ENCODE peak calls at places on chromosomes 5 and 9, in six cellular contexts. One of them, this sample, is unnamed. For H3K4me1, the result is how much of the 10 kb centered on the place peaks cover.

GRCh38 chr5:138953370-138954256 is 78.5 kb upstream of the LRRTM2 start:
- DNase-seq in heart right ventricle: peak
- DNase-seq in MM.1S: peak
- DNase-seq in A549: no peak
- DNase-seq in psoas muscle: peak
- DNase-seq in lung: peak
- DNase-seq in this sample: peak

GRCh38 chr5:15031180-15031579 is 159.6 kb upstream of the ANKH start:
- DNase-seq in heart right ventricle: peak
- DNase-seq in MM.1S: no peak
- DNase-seq in A549: no peak
- DNase-seq in psoas muscle: no peak
- DNase-seq in lung: no peak
- DNase-seq in this sample: no peak

GRCh38 chr9:14173730-14174129 is 140.2 kb downstream of the NFIB start:
- DNase-seq in heart right ventricle: no peak
- DNase-seq in MM.1S: no peak
- DNase-seq in A549: no peak
- DNase-seq in psoas muscle: no peak
- DNase-seq in lung: no peak
- DNase-seq in this sample: no peak

GRCh38 chr9:10274983-10275382 is 337.8 kb downstream of the PTPRD start:
- DNase-seq in heart right ventricle: no peak
- DNase-seq in MM.1S: no peak
- DNase-seq in A549: no peak
- DNase-seq in psoas muscle: no peak
- DNase-seq in lung: no peak
- DNase-seq in this sample: no peak

GRCh38 chr5:132446621-132447020 is 44.0 kb downstream of the IRF1 start:
- DNase-seq in heart right ventricle: peak
- DNase-seq in MM.1S: no peak
- DNase-seq in A549: no peak
- DNase-seq in psoas muscle: peak
- DNase-seq in lung: no peak
- DNase-seq in this sample: no peak

GRCh38 chr5:162654661-162655406 is 587.3 kb downstream of the GABRG2 start:
- DNase-seq in heart right ventricle: no peak
- DNase-seq in MM.1S: no peak
- DNase-seq in A549: no peak
- DNase-seq in psoas muscle: no peak
- DNase-seq in lung: no peak
- DNase-seq in this sample: no peak

GRCh38 chr5:5231576-5231975 is 91.4 kb downstream of the ADAMTS16 start:
- DNase-seq in heart right ventricle: no peak
- DNase-seq in MM.1S: no peak
- DNase-seq in A549: no peak
- DNase-seq in psoas muscle: no peak
- DNase-seq in lung: no peak
- DNase-seq in this sample: no peak

GRCh38 chr9:110520120-110520701 is 59.3 kb downstream of the SVEP1 start:
- DNase-seq in heart right ventricle: no peak
- DNase-seq in MM.1S: no peak
- DNase-seq in A549: no peak
- DNase-seq in psoas muscle: no peak
- DNase-seq in lung: no peak
- DNase-seq in this sample: no peak

GRCh38 chr5:162227075-162227474 is 159.5 kb downstream of the GABRG2 start:
- DNase-seq in heart right ventricle: no peak
- DNase-seq in MM.1S: no peak
- DNase-seq in A549: no peak
- DNase-seq in psoas muscle: no peak
- DNase-seq in lung: no peak
- DNase-seq in this sample: no peak

GRCh38 chr5:107476783-107477182 is 194.0 kb downstream of the EFNA5 start:
- DNase-seq in heart right ventricle: no peak
- DNase-seq in MM.1S: peak
- DNase-seq in A549: peak
- DNase-seq in psoas muscle: no peak
- DNase-seq in lung: no peak
- DNase-seq in this sample: no peak

GRCh38 chr9:125438506-125439433 is 177.1 kb downstream of the GAPVD1 start:
- DNase-seq in heart right ventricle: no peak
- DNase-seq in MM.1S: no peak
- DNase-seq in A549: no peak
- DNase-seq in psoas muscle: no peak
- DNase-seq in lung: no peak
- DNase-seq in this sample: peak

GRCh38 chr5:175809531-175810121 is 61.8 kb upstream of the CPLX2 start:
- DNase-seq in heart right ventricle: no peak
- DNase-seq in MM.1S: no peak
- DNase-seq in A549: peak
- DNase-seq in psoas muscle: no peak
- DNase-seq in lung: no peak
- DNase-seq in this sample: no peak

GRCh38 chr9:127361561-127361960 is 35.4 kb upstream of the SLC2A8 start:
- DNase-seq in heart right ventricle: no peak
- DNase-seq in MM.1S: no peak
- DNase-seq in A549: no peak
- DNase-seq in psoas muscle: no peak
- DNase-seq in lung: no peak
- DNase-seq in this sample: no peak

GRCh38 chr9:90724880-90725279 is 76.7 kb upstream of the SYK start:
- DNase-seq in heart right ventricle: no peak
- DNase-seq in MM.1S: no peak
- DNase-seq in A549: no peak
- DNase-seq in psoas muscle: no peak
- DNase-seq in lung: no peak
- DNase-seq in this sample: no peak

GRCh38 chr9:97696025-97696822 is 916 bp downstream of the XPA start:
- DNase-seq in heart right ventricle: no peak
- DNase-seq in MM.1S: peak
- DNase-seq in A549: no peak
- DNase-seq in psoas muscle: no peak
- DNase-seq in lung: no peak
- DNase-seq in this sample: no peak

GRCh38 chr5:6704361-6704851 is 8.8 kb upstream of the TENT4A start:
- DNase-seq in heart right ventricle: peak
- DNase-seq in MM.1S: no peak
- DNase-seq in A549: no peak
- DNase-seq in psoas muscle: peak
- DNase-seq in lung: peak
- DNase-seq in this sample: peak

GRCh38 chr5:28473531-28474107 is 1435.2 kb upstream of the CDH9 start:
- DNase-seq in heart right ventricle: no peak
- DNase-seq in MM.1S: peak
- DNase-seq in A549: peak
- DNase-seq in psoas muscle: no peak
- DNase-seq in lung: no peak
- DNase-seq in this sample: no peak

GRCh38 chr9:88951143-88951542 is 40.1 kb upstream of the S1PR3 start:
- DNase-seq in heart right ventricle: no peak
- DNase-seq in MM.1S: no peak
- DNase-seq in A549: no peak
- DNase-seq in psoas muscle: no peak
- DNase-seq in lung: no peak
- DNase-seq in this sample: no peak

GRCh38 chr9:88952086-88952615 is 39.1 kb upstream of the S1PR3 start:
- DNase-seq in heart right ventricle: no peak
- DNase-seq in MM.1S: no peak
- DNase-seq in A549: no peak
- DNase-seq in psoas muscle: no peak
- DNase-seq in lung: no peak
- DNase-seq in this sample: no peak

GRCh38 chr9:88952976-88953375 is 38.3 kb upstream of the S1PR3 start:
- DNase-seq in heart right ventricle: no peak
- DNase-seq in MM.1S: no peak
- DNase-seq in A549: no peak
- DNase-seq in psoas muscle: no peak
- DNase-seq in lung: no peak
- DNase-seq in this sample: no peak

GRCh38 chr9:88953401-88954029 is 37.8 kb upstream of the S1PR3 start:
- DNase-seq in heart right ventricle: no peak
- DNase-seq in MM.1S: no peak
- DNase-seq in A549: no peak
- DNase-seq in psoas muscle: no peak
- DNase-seq in lung: no peak
- DNase-seq in this sample: no peak

GRCh38 chr9:88954073-88954472 is 37.2 kb upstream of the S1PR3 start:
- DNase-seq in heart right ventricle: no peak
- DNase-seq in MM.1S: no peak
- DNase-seq in A549: no peak
- DNase-seq in psoas muscle: no peak
- DNase-seq in lung: no peak
- DNase-seq in this sample: no peak
- H3K4me1 ChIP-seq in heart right ventricle: under half
- H3K4me1 ChIP-seq in MM.1S: under half
- H3K4me1 ChIP-seq in A549: under half
- H3K4me1 ChIP-seq in psoas muscle: under half
- H3K4me1 ChIP-seq in lung: under half
- H3K4me1 ChIP-seq in this sample: under half

GRCh38 chr9:130220351-130220750 is 45.2 kb upstream of the HMCN2 start:
- DNase-seq in heart right ventricle: no peak
- DNase-seq in MM.1S: no peak
- DNase-seq in A549: no peak
- DNase-seq in psoas muscle: no peak
- DNase-seq in lung: no peak
- DNase-seq in this sample: no peak

GRCh38 chr9:130214921-130215320 is 42.7 kb downstream of the NCS1 start:
- DNase-seq in heart right ventricle: no peak
- DNase-seq in MM.1S: no peak
- DNase-seq in A549: no peak
- DNase-seq in psoas muscle: no peak
- DNase-seq in lung: no peak
- DNase-seq in this sample: no peak

GRCh38 chr9:130215341-130216119 is 43.3 kb downstream of the NCS1 start:
- DNase-seq in heart right ventricle: no peak
- DNase-seq in MM.1S: no peak
- DNase-seq in A549: no peak
- DNase-seq in psoas muscle: no peak
- DNase-seq in lung: no peak
- DNase-seq in this sample: no peak

GRCh38 chr9:130219661-130220081 is 45.9 kb upstream of the HMCN2 start:
- DNase-seq in heart right ventricle: no peak
- DNase-seq in MM.1S: no peak
- DNase-seq in A549: no peak
- DNase-seq in psoas muscle: no peak
- DNase-seq in lung: no peak
- DNase-seq in this sample: no peak

DNA sequence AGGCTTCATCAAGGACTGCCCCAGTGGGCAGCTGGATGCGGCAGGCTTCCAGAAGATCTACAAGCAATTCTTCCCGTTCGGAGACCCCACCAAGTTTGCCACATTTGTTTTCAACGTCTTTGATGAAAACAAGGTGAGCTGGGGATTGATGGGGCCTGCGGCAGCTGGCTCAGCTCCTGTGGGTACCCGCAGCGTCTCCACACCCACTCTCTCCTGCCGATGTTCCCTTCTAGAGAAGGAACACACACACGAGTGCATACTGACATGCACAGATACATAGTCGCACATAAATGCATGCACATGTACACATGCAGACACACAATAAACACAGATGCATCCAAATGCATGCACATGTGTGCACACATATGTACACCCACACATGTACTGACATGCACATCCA is 45.6 kb downstream of the NCS1 start:
- DNase-seq in heart right ventricle: no peak
- DNase-seq in MM.1S: no peak
- DNase-seq in A549: no peak
- DNase-seq in psoas muscle: no peak
- DNase-seq in lung: no peak
- DNase-seq in this sample: no peak
- H3K27ac ChIP-seq in heart right ventricle: no peak
- H3K27ac ChIP-seq in MM.1S: no peak
- H3K27ac ChIP-seq in A549: no peak
- H3K27ac ChIP-seq in psoas muscle: no peak
- H3K27ac ChIP-seq in lung: no peak
- H3K27ac ChIP-seq in this sample: no peak

DNA sequence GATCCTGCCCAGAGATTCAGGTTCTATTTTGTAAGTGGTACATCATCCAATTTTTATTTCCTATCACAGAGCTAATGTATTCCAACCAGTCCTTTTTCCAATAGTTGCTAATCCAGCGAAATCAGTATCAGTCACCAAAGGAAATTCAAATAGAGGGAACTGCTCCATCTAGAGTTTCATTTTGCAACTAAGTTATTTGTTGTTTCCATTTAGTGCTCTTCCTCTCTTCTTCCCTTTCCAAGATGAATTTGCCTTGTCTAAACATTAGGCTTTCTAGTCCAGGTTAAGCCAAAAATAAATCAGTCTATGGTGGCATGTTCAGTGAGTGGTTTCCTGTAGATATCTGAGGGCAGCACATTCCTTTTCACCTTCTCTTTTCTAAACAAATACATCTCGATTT is 79.8 kb upstream of the SPATA31D4 start:
- DNase-seq in heart right ventricle: no peak
- DNase-seq in MM.1S: no peak
- DNase-seq in A549: no peak
- DNase-seq in psoas muscle: no peak
- DNase-seq in lung: no peak
- DNase-seq in this sample: no peak
- TF ChIP-seq CTCF in heart right ventricle: no peak
- TF ChIP-seq CTCF in MM.1S: no peak
- TF ChIP-seq CTCF in A549: peak
- TF ChIP-seq CTCF in psoas muscle: peak
- TF ChIP-seq CTCF in lung: peak
- TF ChIP-seq CTCF in this sample: no peak

GRCh38 chr5:179794171-179794570 is 385 bp downstream of the LTC4S start:
- DNase-seq in heart right ventricle: no peak
- DNase-seq in MM.1S: no peak
- DNase-seq in A549: no peak
- DNase-seq in psoas muscle: no peak
- DNase-seq in lung: no peak
- DNase-seq in this sample: no peak
- H3K4me1 ChIP-seq in heart right ventricle: half or more
- H3K4me1 ChIP-seq in MM.1S: under half
- H3K4me1 ChIP-seq in A549: under half
- H3K4me1 ChIP-seq in psoas muscle: under half
- H3K4me1 ChIP-seq in lung: under half
- H3K4me1 ChIP-seq in this sample: under half

DNA sequence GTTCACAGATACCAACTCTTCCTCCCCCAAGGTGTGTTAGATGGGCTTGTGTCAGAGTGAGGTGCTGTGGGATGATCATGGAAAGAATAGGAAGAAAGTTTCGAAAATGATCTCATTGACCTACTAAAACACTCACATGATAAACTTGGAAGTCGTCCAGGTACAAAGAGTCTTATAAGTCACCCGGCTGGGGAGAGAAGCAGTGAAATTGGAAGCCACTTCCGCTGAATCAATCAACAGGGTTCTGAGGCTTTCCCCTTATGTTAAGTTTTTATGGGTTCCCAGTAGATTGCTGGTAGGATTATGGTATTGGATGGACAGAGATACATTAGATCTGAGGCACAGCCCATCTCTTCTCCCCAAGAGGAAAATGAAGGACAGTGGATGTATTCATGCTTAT is 218.8 kb upstream of the MSX2 start:
- DNase-seq in heart right ventricle: no peak
- DNase-seq in MM.1S: no peak
- DNase-seq in A549: no peak
- DNase-seq in psoas muscle: no peak
- DNase-seq in lung: no peak
- DNase-seq in this sample: no peak
- H3K27ac ChIP-seq in heart right ventricle: no peak
- H3K27ac ChIP-seq in MM.1S: no peak
- H3K27ac ChIP-seq in A549: no peak
- H3K27ac ChIP-seq in psoas muscle: no peak
- H3K27ac ChIP-seq in lung: no peak
- H3K27ac ChIP-seq in this sample: no peak

GRCh38 chr5:66498791-66499207 is 97.4 kb upstream of the MAST4 start:
- DNase-seq in heart right ventricle: peak
- DNase-seq in MM.1S: no peak
- DNase-seq in A549: peak
- DNase-seq in psoas muscle: no peak
- DNase-seq in lung: no peak
- DNase-seq in this sample: no peak
- TF ChIP-seq CTCF in heart right ventricle: peak
- TF ChIP-seq CTCF in MM.1S: peak
- TF ChIP-seq CTCF in A549: no peak
- TF ChIP-seq CTCF in psoas muscle: no peak
- TF ChIP-seq CTCF in lung: no peak
- TF ChIP-seq CTCF in this sample: no peak

This sample was measured in pancreas.